ENCODE peak calls at places on chromosomes 13 and 19, in six cellular contexts. M is IMR-90, T is heart left ventricle, Q is Peyer's patch, I is ovary, F is adrenal gland. W is an unnamed sample.
A peak's percentile ranks its signal among the peaks of the same experiment; 100 is the strongest.

GRCh38 chr19:8610041-8610927 is at the start of gene ADAMTS10:
- DNase-seq in M (peak; percentile 43), T (peak; percentile 68), Q (peak; percentile 52), I (peak; percentile 59), F (peak; percentile 57), W (no peak)

GRCh38 chr13:109389456-109389855 is 396.9 kb downstream of the IRS2 start:
- DNase-seq in M (peak; percentile 37), T (no peak), Q (no peak), I (no peak), F (no peak), W (no peak)

GRCh38 chr13:29901714-29902631 is 51.6 kb upstream of the UBL3 start:
- DNase-seq in M (peak; percentile 97), T (peak; percentile 21), Q (peak; percentile 62), I (no peak), F (no peak), W (peak; percentile 32)

GRCh38 chr19:45322744-45323281 is at the start of gene CKM:
- DNase-seq in M (no peak), T (peak; percentile 85), Q (no peak), I (no peak), F (no peak), W (no peak)

GRCh38 chr13:52832268-52832667 is 16.2 kb downstream of the PCDH8 start:
- DNase-seq in M (no peak), T (no peak), Q (no peak), I (no peak), F (no peak), W (no peak)

GRCh38 chr19:8196271-8196908 is 12.8 kb upstream of the CERS4 start:
- DNase-seq in M (no peak), T (no peak), Q (peak; percentile 58), I (no peak), F (no peak), W (no peak)

GRCh38 chr19:368624-369020 is 24.0 kb upstream of the MIER2 start:
- DNase-seq in M (no peak), T (no peak), Q (peak; percentile 23), I (peak; percentile 3), F (no peak), W (no peak)

GRCh38 chr19:52995711-52996110 is 18.0 kb upstream of the ERVV-1 start:
- DNase-seq in M (no peak), T (no peak), Q (no peak), I (no peak), F (no peak), W (no peak)

GRCh38 chr19:39001016-39001415 is 25.5 kb upstream of the FBXO17 start:
- DNase-seq in M (no peak), T (no peak), Q (no peak), I (no peak), F (no peak), W (no peak)

GRCh38 chr13:30616927-30617314 is 799 bp upstream of the USPL1 start:
- DNase-seq in M (peak; percentile 89), T (peak; percentile 79), Q (peak; percentile 83), I (peak; percentile 74), F (peak; percentile 75), W (peak; percentile 73)

GRCh38 chr19:16943942-16944625 is 55.3 kb downstream of the F2RL3 start:
- DNase-seq in M (no peak), T (no peak), Q (no peak), I (no peak), F (no peak), W (no peak)

GRCh38 chr19:33268162-33268991 is 34.0 kb downstream of the CEBPA start:
- DNase-seq in M (no peak), T (no peak), Q (no peak), I (no peak), F (no peak), W (no peak)

GRCh38 chr19:4606921-4607678 is 32.2 kb upstream of the TNFAIP8L1 start:
- DNase-seq in M (no peak), T (peak; percentile 74), Q (no peak), I (no peak), F (peak; percentile 53), W (peak; percentile 73)

GRCh38 chr19:18771328-18772242 is 19.5 kb downstream of the COMP start:
- DNase-seq in M (no peak), T (no peak), Q (no peak), I (no peak), F (no peak), W (no peak)
- TF ChIP-seq CTCF in M (peak; percentile 22), T (no peak), Q (no peak), I (no peak), F (no peak), W (no peak)

GRCh38 chr19:11373166-11373884 is 1.1 kb upstream of the SWSAP1 start:
- DNase-seq in M (no peak), T (no peak), Q (no peak), I (no peak), F (no peak), W (peak; percentile 62)

GRCh38 chr19:11377237-11377636 is 2.8 kb downstream of the SWSAP1 start:
- DNase-seq in M (peak; percentile 94), T (no peak), Q (no peak), I (peak; percentile 70), F (peak; percentile 79), W (peak; percentile 58)

GRCh38 chr19:11373885-11374448 is 499 bp upstream of the SWSAP1 start:
- DNase-seq in M (no peak), T (no peak), Q (no peak), I (no peak), F (no peak), W (no peak)

GRCh38 chr19:11375143-11375948 is 880 bp downstream of the SWSAP1 start:
- DNase-seq in M (no peak), T (peak; percentile 49), Q (peak; percentile 88), I (peak; percentile 63), F (peak; percentile 70), W (peak; percentile 68)

DNA sequence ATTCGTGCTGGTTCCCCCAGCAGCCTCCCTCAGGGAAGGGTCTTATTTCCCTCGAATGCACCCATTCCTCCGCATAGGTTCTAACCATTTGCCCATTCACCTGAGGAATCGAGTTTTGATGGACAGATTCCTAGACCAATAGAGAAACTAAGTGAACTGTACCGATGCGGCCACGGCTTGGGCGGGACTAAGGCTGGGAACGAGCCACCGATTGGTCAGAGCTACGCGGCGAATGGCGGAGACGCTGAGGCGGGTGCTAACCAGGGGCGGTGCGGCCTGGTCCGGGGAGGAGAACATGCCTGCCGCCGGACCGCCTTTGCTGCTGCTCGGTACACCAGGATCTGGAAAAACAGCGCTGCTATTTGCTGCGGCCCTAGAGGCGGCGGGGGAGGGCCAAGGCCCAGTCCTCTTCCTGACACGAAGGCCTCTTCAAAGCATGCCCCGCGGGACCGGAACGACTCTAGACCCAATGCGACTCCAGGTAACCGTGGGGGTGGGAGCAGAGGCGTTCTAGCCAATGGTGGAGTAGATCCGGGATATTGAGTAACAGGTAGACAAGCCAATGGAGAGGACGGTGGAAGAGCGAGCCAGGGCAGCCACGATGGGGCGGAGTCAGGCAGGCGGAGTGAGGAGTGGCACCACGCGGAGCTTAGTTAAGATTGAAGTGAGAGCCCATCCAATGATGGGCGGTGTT is at the start of gene SWSAP1:
- DNase-seq in M (peak; percentile 99), T (peak; percentile 99), Q (peak; percentile 99), I (peak; percentile 99), F (peak; percentile 97), W (peak; percentile 99)
- TF ChIP-seq POLR2A in M (peak; percentile 75), T (no peak), Q (no peak), I (peak; percentile 78), F (peak; percentile 73), W (no peak)

GRCh38 chr19:19366691-19367396 is 38.6 kb upstream of the GATAD2A start:
- DNase-seq in M (peak; percentile 64), T (peak; percentile 65), Q (peak; percentile 91), I (peak; percentile 56), F (peak; percentile 68), W (peak; percentile 81)

GRCh38 chr19:19368087-19368486 is 37.4 kb upstream of the GATAD2A start:
- DNase-seq in M (no peak), T (no peak), Q (no peak), I (no peak), F (no peak), W (no peak)

GRCh38 chr19:19371056-19371455 is 34.4 kb upstream of the GATAD2A start:
- DNase-seq in M (no peak), T (no peak), Q (no peak), I (no peak), F (no peak), W (no peak)

GRCh38 chr19:19372656-19373416 is 32.6 kb upstream of the GATAD2A start:
- DNase-seq in M (peak; percentile 45), T (peak; percentile 77), Q (peak; percentile 88), I (no peak), F (peak; percentile 46), W (peak; percentile 30)
- H3K4me3 ChIP-seq in M (no peak overlapping the region), T (peak overlapping the region; percentile 5), Q (peak overlapping the region; percentile 2), I (no peak overlapping the region), F (no peak overlapping the region), W (no peak overlapping the region)

DNA sequence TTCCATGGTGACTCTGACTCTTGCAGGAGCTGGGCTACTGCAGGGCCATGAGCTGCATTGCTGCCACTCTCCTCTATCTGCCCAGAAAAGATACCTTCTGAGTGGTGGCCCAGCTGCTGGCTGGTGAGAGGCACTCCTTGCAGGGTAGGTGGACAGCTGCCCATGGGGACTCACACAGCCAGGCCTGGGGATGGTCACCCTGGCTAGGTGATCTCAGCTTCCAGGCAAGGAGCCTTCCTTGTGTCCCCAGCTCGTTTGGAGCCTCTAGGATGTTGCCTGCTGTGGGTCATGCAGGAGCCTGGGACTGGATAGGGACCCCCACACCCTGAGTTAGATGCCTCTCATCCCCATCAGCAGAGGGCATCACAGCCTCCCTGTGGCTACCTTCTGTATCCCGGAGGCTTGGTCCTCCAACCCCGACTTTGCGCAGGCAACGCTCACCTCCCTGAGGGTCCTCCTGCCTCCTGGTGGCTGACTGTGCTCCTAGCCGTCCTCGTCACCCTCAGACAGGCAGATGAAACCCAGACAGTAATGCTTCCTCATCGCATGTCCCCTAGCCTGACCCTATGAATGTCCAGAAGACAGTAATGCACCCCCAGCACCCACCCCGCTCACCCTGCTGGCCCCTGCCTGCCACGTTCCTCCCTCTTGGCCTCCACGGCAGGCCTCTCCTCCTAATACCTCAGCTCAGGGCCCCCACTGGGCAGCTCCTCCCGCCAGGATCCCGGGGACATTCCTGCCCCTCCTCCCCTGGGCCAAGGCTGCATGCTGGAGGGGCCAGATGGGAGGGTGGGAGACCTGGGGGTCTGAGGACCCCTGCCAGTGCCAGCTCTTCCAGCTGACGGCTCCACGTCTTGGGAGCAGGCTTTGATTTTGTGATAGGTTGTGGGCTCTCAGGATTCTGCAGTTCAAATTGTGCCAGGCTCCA is 13.6 kb upstream of the ZNF14 start:
- DNase-seq in M (no peak), T (no peak), Q (no peak), I (no peak), F (no peak), W (no peak)
- TF ChIP-seq CTCF in M (no peak), T (no peak), Q (no peak), I (no peak), F (no peak), W (no peak)

GRCh38 chr19:50383852-50384684 is at the start of gene POLD1:
- DNase-seq in M (peak; percentile 96), T (peak; percentile 97), Q (peak; percentile 100), I (peak; percentile 98), F (peak; percentile 99), W (peak; percentile 99)
- TF ChIP-seq POLR2A in M (peak; percentile 78), T (no peak), Q (peak; percentile 22), I (peak; percentile 20), F (no peak), W (peak; percentile 35)

W was measured in thyroid gland.